ENCODE peak calls at places on chromosomes 11 and 22, in nine cellular contexts. B is uterus, U is right lobe of liver, C is psoas muscle, T is iPS DF 6.9, V is lower lobe of right lung, F is SJSA1, I is kidney epithelial cell, D is BJ. E is an unnamed sample.

GRCh38 chr22:19893363-19893762 is 38.7 kb upstream of the GNB1L start:
- DNase-seq in T (no peak), I (no peak), V (no peak), C (no peak), D (no peak), F (no peak), B (no peak), U (no peak), E (no peak)

GRCh38 chr11:22641559-22641958 is 15.9 kb upstream of the FANCF start:
- DNase-seq in I (no peak), C (no peak), B (no peak), U (no peak), F (no peak), V (no peak), D (no peak), T (no peak), E (no peak)

GRCh38 chr22:48943567-48944432 is 883.9 kb downstream of the BRD1 start:
- DNase-seq in T (no peak), F (no peak), D (no peak), U (no peak), B (no peak), C (no peak), V (no peak), I (no peak), E (peak; percentile 11)

GRCh38 chr11:35126000-35126878 is 12.7 kb upstream of the CD44 start:
- DNase-seq in B (no peak), I (no peak), V (no peak), C (no peak), T (no peak), U (no peak), F (no peak), D (no peak), E (no peak)

GRCh38 chr11:76233936-76234703 is 27.8 kb upstream of the WNT11 start:
- DNase-seq in V (peak; percentile 72), T (no peak), B (peak; percentile 70), D (no peak), I (no peak), C (peak; percentile 79), F (no peak), U (no peak), E (peak; percentile 63)

GRCh38 chr11:31910950-31911576 is 99.9 kb upstream of the PAX6 start:
- DNase-seq in V (no peak), I (no peak), B (no peak), U (no peak), T (no peak), D (no peak), C (no peak), F (no peak), E (no peak)

GRCh38 chr11:119195680-119196079 is 10.4 kb downstream of the NHERF4 start:
- DNase-seq in U (no peak), C (no peak), B (no peak), F (peak; percentile 11), D (no peak), T (peak; percentile 80), V (peak; percentile 72), I (no peak), E (peak; percentile 46)

GRCh38 chr11:77175869-77176539 is 48.0 kb downstream of the MYO7A start:
- DNase-seq in B (no peak), V (peak; percentile 66), T (no peak), U (peak; percentile 67), D (no peak), C (peak; percentile 57), I (no peak), F (no peak), E (no peak)

GRCh38 chr22:40533712-40534378 is 102.7 kb downstream of the MRTFA start:
- DNase-seq in B (no peak), V (no peak), C (no peak), F (peak; percentile 65), T (no peak), I (no peak), U (no peak), D (no peak), E (no peak)

GRCh38 chr11:85647078-85647477 is 689 bp upstream of the TMEM126A start:
- DNase-seq in U (no peak), T (no peak), F (no peak), D (no peak), B (no peak), C (no peak), V (no peak), I (no peak), E (no peak)

GRCh38 chr11:95925011-95925410 is 1.1 kb upstream of the MTMR2 start:
- DNase-seq in B (no peak), T (no peak), C (no peak), V (no peak), I (no peak), U (no peak), D (no peak), F (peak; percentile 36), E (peak; percentile 96)

DNA sequence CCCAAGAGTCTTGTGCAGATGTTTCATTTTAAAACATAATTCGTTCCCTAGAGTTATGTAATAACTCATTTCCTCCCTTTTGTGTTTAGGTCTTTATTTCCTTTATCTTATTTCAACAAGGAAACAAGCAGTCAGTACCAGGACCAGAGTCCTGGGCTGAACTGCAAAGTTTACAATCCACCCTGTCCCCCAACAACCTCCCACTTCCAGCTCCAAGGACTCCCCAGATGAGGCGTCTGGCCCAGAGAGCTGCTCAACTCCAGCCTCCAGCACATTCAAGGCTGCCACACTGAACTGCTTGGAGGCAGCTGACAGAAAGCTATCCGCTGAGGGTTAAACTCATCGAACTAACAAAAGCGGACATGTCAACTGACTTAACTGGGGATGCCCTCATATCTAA is 4.5 kb downstream of the POLDIP3 start:
- DNase-seq in C (no peak), I (no peak), D (no peak), T (no peak), U (no peak), V (no peak), B (no peak), F (no peak), E (no peak)
- H3K27me3 ChIP-seq in C (no peaks in the 10 kb centered on the region), I (no peaks in the 10 kb centered on the region), D (no peaks in the 10 kb centered on the region), T (no peaks in the 10 kb centered on the region), U (no peaks in the 10 kb centered on the region), V (no peaks in the 10 kb centered on the region), B (no peaks in the 10 kb centered on the region), F (no peaks in the 10 kb centered on the region), E (no peaks in the 10 kb centered on the region)

GRCh38 chr11:70297341-70297740 is 26.9 kb downstream of the PPFIA1 start:
- DNase-seq in V (no peak), D (no peak), C (no peak), F (no peak), T (no peak), I (no peak), B (no peak), U (no peak), E (no peak)

GRCh38 chr11:70301191-70301590 is 30.7 kb downstream of the PPFIA1 start:
- DNase-seq in U (no peak), F (no peak), B (no peak), V (no peak), T (no peak), C (no peak), D (no peak), I (no peak), E (no peak)

GRCh38 chr11:70299636-70300035 is 29.1 kb downstream of the PPFIA1 start:
- DNase-seq in V (no peak), I (no peak), U (no peak), D (no peak), B (no peak), T (no peak), C (no peak), F (no peak), E (no peak)

GRCh38 chr11:70296681-70297080 is 26.2 kb downstream of the PPFIA1 start:
- DNase-seq in B (no peak), I (no peak), T (no peak), C (no peak), U (no peak), D (no peak), F (no peak), V (no peak), E (no peak)

GRCh38 chr11:70298243-70298915 is 27.9 kb downstream of the PPFIA1 start:
- DNase-seq in D (no peak), V (no peak), T (no peak), B (no peak), U (no peak), F (no peak), I (no peak), C (no peak), E (no peak)
- H3K27me3 ChIP-seq in D (no peaks in the 10 kb centered on the region), V (no peaks in the 10 kb centered on the region), T (no peaks in the 10 kb centered on the region), B (no peaks in the 10 kb centered on the region), U (no peaks in the 10 kb centered on the region), F (no peaks in the 10 kb centered on the region), I (no peaks in the 10 kb centered on the region), C (no peaks in the 10 kb centered on the region), E (no peaks in the 10 kb centered on the region)

DNA sequence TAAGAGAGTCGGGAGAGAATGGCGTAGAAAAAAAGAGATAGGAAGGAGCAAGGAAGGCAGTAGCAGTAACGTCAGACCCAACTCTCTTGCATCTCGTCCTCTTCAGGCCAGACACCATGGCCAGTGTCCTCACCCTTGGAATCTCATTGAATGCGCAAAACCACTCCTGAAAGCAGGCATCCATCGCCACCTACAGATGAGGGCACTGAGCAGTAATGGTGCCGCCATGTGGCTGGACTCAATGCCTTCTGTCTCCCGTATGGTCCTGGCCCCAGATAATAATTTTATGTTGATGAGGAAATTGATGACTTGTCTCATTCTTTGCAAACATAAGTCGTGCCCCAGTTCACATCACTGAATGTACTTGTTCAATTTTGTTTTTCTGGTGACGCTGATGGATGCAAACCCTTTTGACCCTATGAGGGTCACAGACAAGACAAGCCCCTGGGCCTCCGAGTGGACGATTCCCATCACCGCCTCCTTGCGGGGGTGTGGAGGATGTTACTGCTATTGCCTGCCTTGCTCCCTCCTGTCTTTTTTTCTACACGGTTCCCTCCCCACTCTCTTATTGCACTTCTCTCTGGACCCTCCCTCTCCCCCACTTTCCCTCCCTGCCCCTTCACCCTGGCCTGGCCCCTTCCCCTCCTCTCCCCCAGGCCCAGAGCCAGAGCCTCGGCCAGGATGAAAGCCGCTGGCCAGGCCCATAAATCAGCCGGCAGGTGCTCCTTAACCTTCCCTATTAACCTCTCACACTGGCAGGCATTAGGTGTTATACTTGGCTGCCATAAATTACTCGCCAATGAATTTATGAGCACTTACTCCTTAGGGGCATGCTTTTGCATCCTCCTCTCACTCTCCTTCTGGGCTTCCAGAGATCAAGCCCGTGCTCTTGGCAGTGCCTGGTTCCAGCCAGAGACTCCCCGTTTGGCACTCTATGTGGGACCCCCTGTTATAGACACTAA is 18.1 kb upstream of the ALX4 start:
- DNase-seq in C (no peak), F (no peak), I (no peak), D (no peak), T (no peak), V (no peak), U (no peak), B (no peak), E (no peak)
- H3K27me3 ChIP-seq in C (peaks cover 14% of the 10 kb centered on the region), F (no peaks in the 10 kb centered on the region), I (peaks cover 81% of the 10 kb centered on the region), D (peaks cover 18% of the 10 kb centered on the region), T (peaks cover 60% of the 10 kb centered on the region), V (peaks cover 75% of the 10 kb centered on the region), U (peaks cover 18% of the 10 kb centered on the region), B (no peaks in the 10 kb centered on the region), E (peaks cover 76% of the 10 kb centered on the region)

DNA sequence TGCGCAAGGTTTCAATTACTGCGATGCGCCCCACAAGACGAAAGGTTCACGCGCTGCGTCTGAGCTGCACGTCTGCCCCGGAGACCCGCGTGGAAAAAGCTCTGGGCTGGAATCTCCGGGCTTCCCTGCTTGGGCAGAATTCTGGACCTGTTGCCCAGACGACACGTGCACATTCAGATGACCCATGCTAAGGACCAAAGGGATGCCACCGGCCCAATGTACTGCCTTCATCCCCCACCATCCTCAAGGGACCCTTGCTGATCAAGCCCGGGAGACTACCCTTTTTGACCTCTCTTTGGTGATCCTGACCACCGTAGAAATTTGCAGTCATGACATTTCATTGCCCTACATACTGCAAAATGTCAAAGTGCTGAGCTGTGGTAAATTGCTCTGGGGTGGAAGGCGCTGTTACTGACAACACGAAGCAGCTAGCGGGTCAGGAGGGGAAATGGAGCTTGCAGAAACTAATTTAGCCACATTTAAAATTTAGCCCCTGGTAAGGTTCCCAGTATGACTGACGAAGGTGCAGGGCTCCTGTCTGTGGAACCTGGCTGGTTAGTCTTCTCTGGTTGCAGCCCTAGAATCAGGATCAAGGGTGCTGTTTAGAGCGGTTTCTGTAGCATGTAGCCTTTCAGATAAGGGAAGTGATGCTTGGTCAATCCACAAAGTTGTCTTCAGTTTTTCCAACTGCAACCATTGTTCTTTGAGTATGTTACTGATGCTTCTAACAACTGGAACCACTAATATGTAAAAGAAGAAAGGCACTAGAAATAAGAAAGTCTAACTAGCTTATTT is 81.9 kb downstream of the PRR5L start:
- DNase-seq in U (no peak), V (no peak), D (no peak), T (no peak), B (no peak), I (no peak), C (no peak), F (no peak), E (no peak)
- H3K27me3 ChIP-seq in U (no peaks in the 10 kb centered on the region), V (peaks cover 12% of the 10 kb centered on the region), D (no peaks in the 10 kb centered on the region), T (peaks cover 2% of the 10 kb centered on the region), B (peaks cover 6% of the 10 kb centered on the region), I (no peaks in the 10 kb centered on the region), C (peaks cover 11% of the 10 kb centered on the region), F (no peaks in the 10 kb centered on the region), E (peaks cover 4% of the 10 kb centered on the region)